ENCODE peak calls at places on chromosomes 5 and 9, in seven cellular contexts. X, S, K, L, I, U and P are unnamed samples.
A peak's percentile ranks its signal among the peaks of the same experiment; 100 is the strongest.

GRCh38 chr5:100900796-100901731 is 2.0 kb downstream of the ST8SIA4 start:
- DNase-seq in X (peak; percentile 74), S (peak; percentile 67), K (no peak), L (peak; percentile 73), I (peak; percentile 89), U (peak; percentile 83), P (no peak)

GRCh38 chr9:89359018-89359417 is 40.7 kb downstream of the SECISBP2 start:
- DNase-seq in X (no peak), S (peak; percentile 5), K (no peak), L (no peak), I (no peak), U (peak; percentile 74), P (peak; percentile 53)

GRCh38 chr5:179201986-179202385 is 141.8 kb downstream of the ZNF354C start:
- DNase-seq in X (no peak), S (no peak), K (no peak), L (no peak), I (no peak), U (no peak), P (no peak)

GRCh38 chr9:128495804-128496417 is 8.6 kb upstream of the GLE1 start:
- DNase-seq in X (no peak), S (no peak), K (no peak), L (no peak), I (no peak), U (no peak), P (no peak)

GRCh38 chr5:153991168-153991567 is 47.5 kb downstream of the FAM114A2 start:
- DNase-seq in X (no peak), S (no peak), K (no peak), L (no peak), I (no peak), U (no peak), P (no peak)

GRCh38 chr5:87081511-87082372 is 185.9 kb upstream of the RASA1 start:
- DNase-seq in X (peak; percentile 47), S (no peak), K (no peak), L (no peak), I (peak; percentile 10), U (no peak), P (no peak)

GRCh38 chr5:113256671-113257452 is 177.9 kb downstream of the TSSK1B start:
- DNase-seq in X (no peak), S (no peak), K (no peak), L (no peak), I (no peak), U (no peak), P (no peak)

GRCh38 chr5:82278711-82279370 is 687 bp upstream of the RPS23 start:
- DNase-seq in X (no peak), S (no peak), K (no peak), L (no peak), I (no peak), U (no peak), P (no peak)

GRCh38 chr5:93117753-93118531 is 463.1 kb downstream of the NR2F1-AS1 start:
- DNase-seq in X (no peak), S (peak; percentile 36), K (no peak), L (no peak), I (no peak), U (no peak), P (no peak)

GRCh38 chr9:18756712-18757125 is 276.3 kb downstream of the SAXO1 start:
- DNase-seq in X (no peak), S (peak; percentile 5), K (no peak), L (no peak), I (no peak), U (peak; percentile 72), P (no peak)

GRCh38 chr9:109439378-109440116 is 58.6 kb downstream of the PTPN3 start:
- DNase-seq in X (no peak), S (no peak), K (no peak), L (no peak), I (no peak), U (no peak), P (no peak)

GRCh38 chr5:141692919-141693848 is 11.2 kb upstream of the ARAP3 start:
- DNase-seq in X (no peak), S (peak; percentile 24), K (no peak), L (peak; percentile 54), I (peak; percentile 81), U (peak; percentile 44), P (no peak)

GRCh38 chr9:1580215-1580614 is 434.9 kb upstream of the SMARCA2 start:
- DNase-seq in X (no peak), S (no peak), K (no peak), L (no peak), I (no peak), U (no peak), P (no peak)

GRCh38 chr5:123440456-123440855 is 17.3 kb upstream of the CEP120 start:
- DNase-seq in X (no peak), S (no peak), K (no peak), L (no peak), I (no peak), U (no peak), P (no peak)

GRCh38 chr5:178403956-178404600 is 171.5 kb upstream of the PHYKPL start:
- DNase-seq in X (no peak), S (no peak), K (no peak), L (no peak), I (no peak), U (no peak), P (peak; percentile 72)

GRCh38 chr9:121133104-121133816 is 58.5 kb downstream of the CNTRL start:
- DNase-seq in X (no peak), S (no peak), K (no peak), L (peak; percentile 77), I (peak; percentile 59), U (peak; percentile 78), P (no peak)